ENCODE peak calls at places on chromosomes 6 and 20, in ten cellular contexts. One of them, this sample, is unnamed.
A peak's percentile ranks its signal among the peaks of the same experiment; 100 is the strongest.

GRCh38 chr6:34344314-34344713 is 48.2 kb downstream of the NUDT3 start:
- DNase-seq in stimulated activated CD8-positive, alpha-beta memory T cell treated with anti-CD3 and anti-CD28 coated beads, Interleukin-4, amount 100 ng/mL, for 1 hour: no peak
- DNase-seq in cardiac fibroblast: no peak
- DNase-seq in endothelial cell: no peak
- DNase-seq in NCI-H510A: no peak
- DNase-seq in GM10248: no peak
- DNase-seq in naive thymus-derived CD8-positive, alpha-beta T cell: no peak
- DNase-seq in stimulated activated CD4-positive, alpha-beta T cell treated with anti-CD3 and anti-CD28 coated beads, TNF-alpha, amount 100 ng/mL, for 1 hour: no peak
- DNase-seq in iPS-NIHi11: no peak
- DNase-seq in PC-9: no peak
- DNase-seq in this sample: no peak

GRCh38 chr20:31606928-31607639 is 2.0 kb downstream of the ID1 start:
- DNase-seq in stimulated activated CD8-positive, alpha-beta memory T cell treated with anti-CD3 and anti-CD28 coated beads, Interleukin-4, amount 100 ng/mL, for 1 hour: no peak
- DNase-seq in cardiac fibroblast: peak; percentile 92
- DNase-seq in endothelial cell: no peak
- DNase-seq in NCI-H510A: no peak
- DNase-seq in GM10248: no peak
- DNase-seq in naive thymus-derived CD8-positive, alpha-beta T cell: no peak
- DNase-seq in stimulated activated CD4-positive, alpha-beta T cell treated with anti-CD3 and anti-CD28 coated beads, TNF-alpha, amount 100 ng/mL, for 1 hour: no peak
- DNase-seq in iPS-NIHi11: no peak
- DNase-seq in PC-9: peak; percentile 41
- DNase-seq in this sample: no peak

GRCh38 chr6:119186490-119186889 is 108.0 kb upstream of the FAM184A start:
- DNase-seq in stimulated activated CD8-positive, alpha-beta memory T cell treated with anti-CD3 and anti-CD28 coated beads, Interleukin-4, amount 100 ng/mL, for 1 hour: no peak
- DNase-seq in cardiac fibroblast: no peak
- DNase-seq in endothelial cell: peak; percentile 5
- DNase-seq in NCI-H510A: no peak
- DNase-seq in GM10248: no peak
- DNase-seq in naive thymus-derived CD8-positive, alpha-beta T cell: no peak
- DNase-seq in stimulated activated CD4-positive, alpha-beta T cell treated with anti-CD3 and anti-CD28 coated beads, TNF-alpha, amount 100 ng/mL, for 1 hour: no peak
- DNase-seq in iPS-NIHi11: peak; percentile 7
- DNase-seq in PC-9: no peak
- DNase-seq in this sample: no peak

GRCh38 chr6:100664274-100665040 is 199.7 kb upstream of the SIM1 start:
- DNase-seq in stimulated activated CD8-positive, alpha-beta memory T cell treated with anti-CD3 and anti-CD28 coated beads, Interleukin-4, amount 100 ng/mL, for 1 hour: no peak
- DNase-seq in cardiac fibroblast: peak; percentile 61
- DNase-seq in endothelial cell: no peak
- DNase-seq in NCI-H510A: no peak
- DNase-seq in GM10248: no peak
- DNase-seq in naive thymus-derived CD8-positive, alpha-beta T cell: no peak
- DNase-seq in stimulated activated CD4-positive, alpha-beta T cell treated with anti-CD3 and anti-CD28 coated beads, TNF-alpha, amount 100 ng/mL, for 1 hour: no peak
- DNase-seq in iPS-NIHi11: peak; percentile 9
- DNase-seq in PC-9: no peak
- DNase-seq in this sample: no peak

GRCh38 chr6:134546962-134547645 is 229.2 kb upstream of the SGK1 start:
- DNase-seq in stimulated activated CD8-positive, alpha-beta memory T cell treated with anti-CD3 and anti-CD28 coated beads, Interleukin-4, amount 100 ng/mL, for 1 hour: no peak
- DNase-seq in cardiac fibroblast: no peak
- DNase-seq in endothelial cell: no peak
- DNase-seq in NCI-H510A: no peak
- DNase-seq in GM10248: no peak
- DNase-seq in naive thymus-derived CD8-positive, alpha-beta T cell: no peak
- DNase-seq in stimulated activated CD4-positive, alpha-beta T cell treated with anti-CD3 and anti-CD28 coated beads, TNF-alpha, amount 100 ng/mL, for 1 hour: no peak
- DNase-seq in iPS-NIHi11: no peak
- DNase-seq in PC-9: no peak
- DNase-seq in this sample: no peak

GRCh38 chr20:44384423-44385027 is 29.0 kb downstream of the HNF4A start:
- DNase-seq in stimulated activated CD8-positive, alpha-beta memory T cell treated with anti-CD3 and anti-CD28 coated beads, Interleukin-4, amount 100 ng/mL, for 1 hour: peak; percentile 70
- DNase-seq in cardiac fibroblast: peak; percentile 69
- DNase-seq in endothelial cell: peak; percentile 86
- DNase-seq in NCI-H510A: peak; percentile 50
- DNase-seq in GM10248: peak; percentile 75
- DNase-seq in naive thymus-derived CD8-positive, alpha-beta T cell: peak; percentile 90
- DNase-seq in stimulated activated CD4-positive, alpha-beta T cell treated with anti-CD3 and anti-CD28 coated beads, TNF-alpha, amount 100 ng/mL, for 1 hour: peak; percentile 56
- DNase-seq in iPS-NIHi11: peak; percentile 71
- DNase-seq in PC-9: peak; percentile 82
- DNase-seq in this sample: peak; percentile 78

GRCh38 chr6:81753709-81754678 is 1.5 kb upstream of the TENT5A start:
- DNase-seq in stimulated activated CD8-positive, alpha-beta memory T cell treated with anti-CD3 and anti-CD28 coated beads, Interleukin-4, amount 100 ng/mL, for 1 hour: peak; percentile 71
- DNase-seq in cardiac fibroblast: peak; percentile 69
- DNase-seq in endothelial cell: peak; percentile 80
- DNase-seq in NCI-H510A: peak; percentile 42
- DNase-seq in GM10248: peak; percentile 62
- DNase-seq in naive thymus-derived CD8-positive, alpha-beta T cell: peak; percentile 94
- DNase-seq in stimulated activated CD4-positive, alpha-beta T cell treated with anti-CD3 and anti-CD28 coated beads, TNF-alpha, amount 100 ng/mL, for 1 hour: peak; percentile 77
- DNase-seq in iPS-NIHi11: peak; percentile 53
- DNase-seq in PC-9: peak; percentile 70
- DNase-seq in this sample: peak; percentile 75

GRCh38 chr6:166998256-166999144 is 697 bp upstream of the CEP43 start:
- DNase-seq in stimulated activated CD8-positive, alpha-beta memory T cell treated with anti-CD3 and anti-CD28 coated beads, Interleukin-4, amount 100 ng/mL, for 1 hour: no peak
- DNase-seq in cardiac fibroblast: no peak
- DNase-seq in endothelial cell: peak; percentile 53
- DNase-seq in NCI-H510A: peak; percentile 85
- DNase-seq in GM10248: peak; percentile 32
- DNase-seq in naive thymus-derived CD8-positive, alpha-beta T cell: no peak
- DNase-seq in stimulated activated CD4-positive, alpha-beta T cell treated with anti-CD3 and anti-CD28 coated beads, TNF-alpha, amount 100 ng/mL, for 1 hour: no peak
- DNase-seq in iPS-NIHi11: peak; percentile 22
- DNase-seq in PC-9: peak; percentile 23
- DNase-seq in this sample: no peak

GRCh38 chr6:154232013-154232920 is 124.3 kb downstream of the IPCEF1 start:
- DNase-seq in stimulated activated CD8-positive, alpha-beta memory T cell treated with anti-CD3 and anti-CD28 coated beads, Interleukin-4, amount 100 ng/mL, for 1 hour: no peak
- DNase-seq in cardiac fibroblast: no peak
- DNase-seq in endothelial cell: peak; percentile 14
- DNase-seq in NCI-H510A: no peak
- DNase-seq in GM10248: no peak
- DNase-seq in naive thymus-derived CD8-positive, alpha-beta T cell: no peak
- DNase-seq in stimulated activated CD4-positive, alpha-beta T cell treated with anti-CD3 and anti-CD28 coated beads, TNF-alpha, amount 100 ng/mL, for 1 hour: no peak
- DNase-seq in iPS-NIHi11: no peak
- DNase-seq in PC-9: no peak
- DNase-seq in this sample: no peak

GRCh38 chr20:61430228-61430624 is 178.2 kb downstream of the CDH4 start:
- DNase-seq in stimulated activated CD8-positive, alpha-beta memory T cell treated with anti-CD3 and anti-CD28 coated beads, Interleukin-4, amount 100 ng/mL, for 1 hour: no peak
- DNase-seq in cardiac fibroblast: no peak
- DNase-seq in endothelial cell: no peak
- DNase-seq in NCI-H510A: no peak
- DNase-seq in GM10248: no peak
- DNase-seq in naive thymus-derived CD8-positive, alpha-beta T cell: no peak
- DNase-seq in stimulated activated CD4-positive, alpha-beta T cell treated with anti-CD3 and anti-CD28 coated beads, TNF-alpha, amount 100 ng/mL, for 1 hour: no peak
- DNase-seq in iPS-NIHi11: no peak
- DNase-seq in PC-9: no peak
- DNase-seq in this sample: no peak

GRCh38 chr20:33789109-33789857 is 21.9 kb upstream of the CHMP4B start:
- DNase-seq in stimulated activated CD8-positive, alpha-beta memory T cell treated with anti-CD3 and anti-CD28 coated beads, Interleukin-4, amount 100 ng/mL, for 1 hour: no peak
- DNase-seq in cardiac fibroblast: peak; percentile 95
- DNase-seq in endothelial cell: peak; percentile 45
- DNase-seq in NCI-H510A: no peak
- DNase-seq in GM10248: no peak
- DNase-seq in naive thymus-derived CD8-positive, alpha-beta T cell: no peak
- DNase-seq in stimulated activated CD4-positive, alpha-beta T cell treated with anti-CD3 and anti-CD28 coated beads, TNF-alpha, amount 100 ng/mL, for 1 hour: no peak
- DNase-seq in iPS-NIHi11: peak; percentile 44
- DNase-seq in PC-9: peak; percentile 98
- DNase-seq in this sample: no peak